ENCODE peak calls at places on chromosomes 6 and 20, in six cellular contexts. One of them, this sample, is unnamed.

GRCh38 chr20:2729251-2729713 is 36.7 kb downstream of the EBF4 start:
- DNase-seq in mesothelial cell of epicardium: no peak
- DNase-seq in activated T-cell treated with anti-CD3 and anti-CD28 coated beads for 48 hours: no peak
- DNase-seq in GDM1: peak; percentile 22
- DNase-seq in astrocyte of the spinal cord: no peak
- DNase-seq in SHP77 treated with DMSO at 0.1 percent for 48 hours: no peak
- DNase-seq in this sample: no peak

GRCh38 chr20:54323227-54323734 is 115.4 kb downstream of the PFDN4 start:
- DNase-seq in astrocyte of the spinal cord: no peak
- DNase-seq in SHP77 treated with DMSO at 0.1 percent for 48 hours: no peak
- DNase-seq in GDM1: no peak
- DNase-seq in activated T-cell treated with anti-CD3 and anti-CD28 coated beads for 48 hours: no peak
- DNase-seq in mesothelial cell of epicardium: no peak
- DNase-seq in this sample: no peak

GRCh38 chr6:158648682-158649131 is 1.1 kb upstream of the SYTL3 start:
- DNase-seq in mesothelial cell of epicardium: no peak
- DNase-seq in SHP77 treated with DMSO at 0.1 percent for 48 hours: no peak
- DNase-seq in activated T-cell treated with anti-CD3 and anti-CD28 coated beads for 48 hours: no peak
- DNase-seq in astrocyte of the spinal cord: peak; percentile 92
- DNase-seq in GDM1: no peak
- DNase-seq in this sample: peak; percentile 86

GRCh38 chr6:3848380-3848779 is 793 bp upstream of the FAM50B start:
- DNase-seq in SHP77 treated with DMSO at 0.1 percent for 48 hours: no peak
- DNase-seq in mesothelial cell of epicardium: no peak
- DNase-seq in GDM1: no peak
- DNase-seq in astrocyte of the spinal cord: peak; percentile 6
- DNase-seq in activated T-cell treated with anti-CD3 and anti-CD28 coated beads for 48 hours: no peak
- DNase-seq in this sample: no peak

GRCh38 chr20:24452498-24453133 is 16.8 kb upstream of the SYNDIG1 start:
- DNase-seq in activated T-cell treated with anti-CD3 and anti-CD28 coated beads for 48 hours: no peak
- DNase-seq in GDM1: no peak
- DNase-seq in SHP77 treated with DMSO at 0.1 percent for 48 hours: no peak
- DNase-seq in astrocyte of the spinal cord: no peak
- DNase-seq in mesothelial cell of epicardium: no peak
- DNase-seq in this sample: no peak

GRCh38 chr6:89251976-89252375 is 34.8 kb upstream of the GABRR1 start:
- DNase-seq in activated T-cell treated with anti-CD3 and anti-CD28 coated beads for 48 hours: no peak
- DNase-seq in mesothelial cell of epicardium: no peak
- DNase-seq in SHP77 treated with DMSO at 0.1 percent for 48 hours: no peak
- DNase-seq in astrocyte of the spinal cord: no peak
- DNase-seq in GDM1: no peak
- DNase-seq in this sample: no peak

GRCh38 chr20:35583636-35584560 is 31.7 kb upstream of the SPAG4 start:
- DNase-seq in SHP77 treated with DMSO at 0.1 percent for 48 hours: no peak
- DNase-seq in activated T-cell treated with anti-CD3 and anti-CD28 coated beads for 48 hours: no peak
- DNase-seq in astrocyte of the spinal cord: no peak
- DNase-seq in GDM1: no peak
- DNase-seq in mesothelial cell of epicardium: no peak
- DNase-seq in this sample: no peak

GRCh38 chr6:55917756-55918415 is 42.5 kb upstream of the BMP5 start:
- DNase-seq in mesothelial cell of epicardium: no peak
- DNase-seq in activated T-cell treated with anti-CD3 and anti-CD28 coated beads for 48 hours: no peak
- DNase-seq in astrocyte of the spinal cord: peak; percentile 29
- DNase-seq in GDM1: no peak
- DNase-seq in SHP77 treated with DMSO at 0.1 percent for 48 hours: no peak
- DNase-seq in this sample: no peak

GRCh38 chr20:64160118-64160517 is 4.1 kb upstream of the MYT1 start:
- DNase-seq in mesothelial cell of epicardium: no peak
- DNase-seq in GDM1: no peak
- DNase-seq in SHP77 treated with DMSO at 0.1 percent for 48 hours: no peak
- DNase-seq in activated T-cell treated with anti-CD3 and anti-CD28 coated beads for 48 hours: no peak
- DNase-seq in astrocyte of the spinal cord: no peak
- DNase-seq in this sample: no peak

GRCh38 chr6:30207619-30208295 is 5.4 kb downstream of the TRIM26 start:
- DNase-seq in SHP77 treated with DMSO at 0.1 percent for 48 hours: no peak
- DNase-seq in GDM1: no peak
- DNase-seq in mesothelial cell of epicardium: no peak
- DNase-seq in astrocyte of the spinal cord: no peak
- DNase-seq in activated T-cell treated with anti-CD3 and anti-CD28 coated beads for 48 hours: no peak
- DNase-seq in this sample: no peak

GRCh38 chr6:33082702-33083101 is 6.9 kb downstream of the HLA-DPB1 start:
- DNase-seq in GDM1: no peak
- DNase-seq in astrocyte of the spinal cord: peak; percentile 36
- DNase-seq in SHP77 treated with DMSO at 0.1 percent for 48 hours: no peak
- DNase-seq in mesothelial cell of epicardium: no peak
- DNase-seq in activated T-cell treated with anti-CD3 and anti-CD28 coated beads for 48 hours: no peak
- DNase-seq in this sample: peak; percentile 41

GRCh38 chr6:4179960-4180652 is 44.7 kb upstream of the ECI2 start:
- DNase-seq in SHP77 treated with DMSO at 0.1 percent for 48 hours: no peak
- DNase-seq in astrocyte of the spinal cord: no peak
- DNase-seq in mesothelial cell of epicardium: no peak
- DNase-seq in GDM1: no peak
- DNase-seq in activated T-cell treated with anti-CD3 and anti-CD28 coated beads for 48 hours: no peak
- DNase-seq in this sample: no peak

GRCh38 chr6:17491416-17492142 is 98.2 kb downstream of the CAP2 start:
- DNase-seq in astrocyte of the spinal cord: no peak
- DNase-seq in mesothelial cell of epicardium: no peak
- DNase-seq in SHP77 treated with DMSO at 0.1 percent for 48 hours: no peak
- DNase-seq in GDM1: no peak
- DNase-seq in activated T-cell treated with anti-CD3 and anti-CD28 coated beads for 48 hours: no peak
- DNase-seq in this sample: no peak

GRCh38 chr6:3230275-3231212 is 3.1 kb upstream of the TUBB2B start:
- DNase-seq in astrocyte of the spinal cord: no peak
- DNase-seq in mesothelial cell of epicardium: no peak
- DNase-seq in GDM1: no peak
- DNase-seq in activated T-cell treated with anti-CD3 and anti-CD28 coated beads for 48 hours: no peak
- DNase-seq in SHP77 treated with DMSO at 0.1 percent for 48 hours: peak; percentile 48
- DNase-seq in this sample: peak; percentile 45

This sample was measured in ACHN.